ENCODE peak calls at places on chromosomes 12 and 14, in five cellular contexts. R is C1 segment of cervical spinal cord, E is upper lobe of left lung, Q is COR-L47, Y is Calu3. Z is an unnamed sample.

GRCh38 chr12:5040368-5040767 is 3.3 kb upstream of the KCNA5 start:
- DNase-seq in R (no peak), E (no peak), Y (no peak), Q (no peak), Z (no peak)

GRCh38 chr14:106277503-106277902 is 751.1 kb downstream of the TMEM121 start:
- DNase-seq in Y (peak), E (peak), Q (no peak), R (no peak), Z (no peak)

GRCh38 chr12:95996034-95996658 is at the start of gene HAL:
- DNase-seq in R (no peak), Y (peak), E (no peak), Q (no peak), Z (no peak)

GRCh38 chr12:57040750-57041149 is 9.2 kb downstream of the MYO1A start:
- DNase-seq in R (no peak), E (no peak), Q (no peak), Y (no peak), Z (no peak)

GRCh38 chr14:39316844-39317553 is 83.3 kb downstream of the MIA2 start:
- DNase-seq in E (no peak), R (no peak), Q (no peak), Y (no peak), Z (no peak)

GRCh38 chr12:108856428-108857157 is 790 bp downstream of the SSH1 start:
- DNase-seq in Y (peak), E (peak), R (peak), Q (peak), Z (no peak)

GRCh38 chr14:94485944-94486841 is 10.2 kb upstream of the SERPINA9 start:
- DNase-seq in Y (peak), E (peak), Q (peak), R (peak), Z (peak)

GRCh38 chr12:21819236-21819635 is 44.7 kb upstream of the KCNJ8 start:
- DNase-seq in R (no peak), Q (no peak), Y (no peak), E (no peak), Z (no peak)

GRCh38 chr14:26138764-26139445 is 458.9 kb downstream of the NOVA1 start:
- DNase-seq in E (no peak), Q (no peak), Y (no peak), R (no peak), Z (no peak)

GRCh38 chr12:61821381-61821780 is 438.8 kb upstream of the USP15 start:
- DNase-seq in R (no peak), Q (no peak), Y (no peak), E (no peak), Z (no peak)

GRCh38 chr12:109876406-109876805 is 3.9 kb downstream of the GLTP start:
- DNase-seq in Y (no peak), R (no peak), E (no peak), Q (no peak), Z (no peak)

GRCh38 chr14:88233915-88234314 is 89.2 kb downstream of the KCNK10 start:
- DNase-seq in Y (peak), Q (peak), R (no peak), E (no peak), Z (no peak)